ENCODE peak calls at places on chromosome 15, in eight cellular contexts. D is stimulated activated CD4-positive, alpha-beta T cell treated with anti-CD3 and anti-CD28 coated beads, Interleukin-4, amount 100 ng/mL, for 1 hour; O is GM20000; M is HepG2; N is GM12892; J is HEK293T; R is HT1080; G is IMR-90. B is an unnamed sample.

GRCh38 chr15:74275957-74276356 is 39.8 kb downstream of the CCDC33 start:
- DNase-seq in G (no peak), J (peak), R (no peak), N (no peak), O (no peak), D (no peak), M (no peak), B (no peak)

GRCh38 chr15:31477851-31478250 is 151.2 kb downstream of the KLF13 start:
- DNase-seq in N (no peak), J (no peak), M (no peak), G (no peak), O (no peak), D (no peak), R (no peak), B (no peak)

GRCh38 chr15:71562251-71562650 is 248.1 kb upstream of the NR2E3 start:
- DNase-seq in N (no peak), R (no peak), O (no peak), D (no peak), G (no peak), J (no peak), M (no peak), B (no peak)

GRCh38 chr15:33098082-33099058 is 96.1 kb downstream of the FMN1 start:
- DNase-seq in M (no peak), O (no peak), G (peak), R (peak), J (no peak), N (no peak), D (no peak), B (no peak)

GRCh38 chr15:32683231-32683630 is 34.6 kb upstream of the GREM1 start:
- DNase-seq in D (no peak), O (no peak), N (no peak), R (no peak), G (no peak), M (no peak), J (no peak), B (no peak)

GRCh38 chr15:44775923-44776322 is 39.6 kb downstream of the TRIM69 start:
- DNase-seq in R (no peak), M (no peak), G (no peak), O (no peak), D (no peak), N (no peak), J (no peak), B (no peak)

GRCh38 chr15:94070341-94071275 is 160.8 kb upstream of the MCTP2 start:
- DNase-seq in J (peak), M (no peak), R (peak), G (no peak), O (no peak), N (no peak), D (no peak), B (no peak)

GRCh38 chr15:77380033-77380432 is 39.9 kb downstream of the PEAK1 start:
- DNase-seq in D (no peak), R (no peak), N (no peak), M (no peak), G (no peak), J (no peak), O (no peak), B (no peak)

GRCh38 chr15:27449041-27449440 is 478.1 kb downstream of the GABRG3 start:
- DNase-seq in R (peak), N (no peak), O (no peak), M (no peak), G (no peak), D (no peak), J (no peak), B (no peak)

GRCh38 chr15:50544368-50544767 is 2.1 kb downstream of the USP50 start:
- DNase-seq in O (no peak), M (no peak), D (no peak), J (no peak), R (no peak), N (no peak), G (no peak), B (no peak)

GRCh38 chr15:96565266-96565665 is 234.8 kb downstream of the NR2F2 start:
- DNase-seq in N (no peak), G (no peak), R (peak), D (no peak), J (no peak), O (no peak), M (no peak), B (no peak)

GRCh38 chr15:66715736-66716667 is 14.0 kb downstream of the SMAD6 start:
- DNase-seq in R (no peak), D (no peak), M (no peak), O (no peak), J (no peak), G (no peak), N (no peak), B (no peak)